ENCODE peak calls at places on chromosome 14, in six cellular contexts. C is trophoblast cell, K is IMR-90, H is H9, I is neuronal stem cell, L is H1. X is an unnamed sample.

GRCh38 chr14:52547526-52547925 is 4.8 kb downstream of the TXNDC16 start:
- DNase-seq in C (no peak), K (no peak), H (no peak), I (no peak), L (no peak), X (no peak)

GRCh38 chr14:84937044-84937443 is 592.9 kb upstream of the FLRT2 start:
- DNase-seq in C (no peak), K (no peak), H (no peak), I (no peak), L (no peak), X (no peak)

GRCh38 chr14:101584049-101584859 is 23.0 kb downstream of the DIO3 start:
- DNase-seq in C (peak), K (no peak), H (no peak), I (no peak), L (no peak), X (no peak)

GRCh38 chr14:50669441-50669986 is 1.4 kb upstream of the SAV1 start:
- DNase-seq in C (no peak), K (no peak), H (no peak), I (peak), L (no peak), X (no peak)

GRCh38 chr14:74637184-74637562 is 25.1 kb upstream of the LTBP2 start:
- DNase-seq in C (no peak), K (no peak), H (no peak), I (no peak), L (no peak), X (no peak)

GRCh38 chr14:55000381-55000780 is 26.5 kb downstream of the WDHD1 start:
- DNase-seq in C (no peak), K (peak), H (no peak), I (no peak), L (no peak), X (no peak)

GRCh38 chr14:52852810-52853521 is 61.6 kb upstream of the GNPNAT1 start:
- DNase-seq in C (peak), K (peak), H (no peak), I (no peak), L (no peak), X (peak)

GRCh38 chr14:24632336-24632735 is 1.7 kb downstream of the GZMB start:
- DNase-seq in C (no peak), K (no peak), H (no peak), I (no peak), L (no peak), X (no peak)

GRCh38 chr14:77243853-77244252 is 27.2 kb downstream of the NGB start:
- DNase-seq in C (no peak), K (no peak), H (no peak), I (no peak), L (no peak), X (no peak)

GRCh38 chr14:102999227-102999895 is 58.0 kb downstream of the CDC42BPB start:
- DNase-seq in C (no peak), K (peak), H (no peak), I (no peak), L (no peak), X (no peak)

GRCh38 chr14:36520601-36521525 is 831 bp upstream of the NKX2-1 start:
- DNase-seq in C (no peak), K (peak), H (peak), I (peak), L (peak), X (peak)

GRCh38 chr14:67650694-67651093 is 23.7 kb downstream of the VTI1B start:
- DNase-seq in C (peak), K (peak), H (no peak), I (no peak), L (no peak), X (peak)

GRCh38 chr14:29892327-29892726 is 35.3 kb downstream of the PRKD1 start:
- DNase-seq in C (no peak), K (peak), H (no peak), I (no peak), L (no peak), X (no peak)

GRCh38 chr14:71354801-71355200 is 447.5 kb downstream of the PCNX1 start:
- DNase-seq in C (no peak), K (peak), H (no peak), I (peak), L (no peak), X (no peak)

GRCh38 chr14:33602396-33602795 is 348.5 kb downstream of the EGLN3 start:
- DNase-seq in C (no peak), K (no peak), H (no peak), I (no peak), L (no peak), X (peak)

GRCh38 chr14:99546230-99546879 is 57.7 kb downstream of the CCDC85C start:
- DNase-seq in C (no peak), K (no peak), H (no peak), I (no peak), L (no peak), X (no peak)

GRCh38 chr14:69901113-69901951 is 22.1 kb downstream of the SMOC1 start:
- DNase-seq in C (no peak), K (peak), H (no peak), I (no peak), L (peak), X (no peak)

GRCh38 chr14:54226103-54226502 is 170.7 kb upstream of the CDKN3 start:
- DNase-seq in C (no peak), K (peak), H (no peak), I (no peak), L (no peak), X (no peak)

GRCh38 chr14:98953544-98954346 is 318.3 kb downstream of the BCL11B start:
- DNase-seq in C (peak), K (no peak), H (peak), I (no peak), L (peak), X (no peak)

GRCh38 chr14:70782361-70782760 is 27.0 kb downstream of the MAP3K9 start:
- DNase-seq in C (peak), K (peak), H (no peak), I (no peak), L (no peak), X (peak)

DNA sequence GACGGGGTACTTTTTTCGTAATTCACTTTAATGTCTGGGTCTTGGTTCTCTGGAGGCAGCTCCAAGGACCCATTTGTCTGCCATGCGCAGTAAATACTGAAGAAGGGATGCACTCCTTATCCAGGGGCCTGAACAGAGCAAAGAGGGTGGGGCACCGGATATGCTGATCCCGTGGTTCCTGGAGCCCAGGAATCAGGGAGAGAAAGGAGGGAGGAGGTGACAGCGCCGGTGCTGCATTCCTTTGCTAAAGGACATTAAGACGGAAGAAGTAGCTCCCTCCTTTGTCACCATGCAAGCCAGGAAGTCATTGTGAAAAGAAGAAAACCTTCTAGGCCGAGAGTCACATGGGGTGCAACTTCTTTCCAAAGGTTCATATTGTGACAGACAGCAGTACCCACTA is 1057.7 kb downstream of the VRK1 start:
- DNase-seq in C (no peak), K (no peak), H (peak), I (no peak), L (no peak), X (no peak)
- H4K91ac ChIP-seq in C (no peak), K (no peak), H (no peak), I (no peak), L (no peak), X (no peak)

DNA sequence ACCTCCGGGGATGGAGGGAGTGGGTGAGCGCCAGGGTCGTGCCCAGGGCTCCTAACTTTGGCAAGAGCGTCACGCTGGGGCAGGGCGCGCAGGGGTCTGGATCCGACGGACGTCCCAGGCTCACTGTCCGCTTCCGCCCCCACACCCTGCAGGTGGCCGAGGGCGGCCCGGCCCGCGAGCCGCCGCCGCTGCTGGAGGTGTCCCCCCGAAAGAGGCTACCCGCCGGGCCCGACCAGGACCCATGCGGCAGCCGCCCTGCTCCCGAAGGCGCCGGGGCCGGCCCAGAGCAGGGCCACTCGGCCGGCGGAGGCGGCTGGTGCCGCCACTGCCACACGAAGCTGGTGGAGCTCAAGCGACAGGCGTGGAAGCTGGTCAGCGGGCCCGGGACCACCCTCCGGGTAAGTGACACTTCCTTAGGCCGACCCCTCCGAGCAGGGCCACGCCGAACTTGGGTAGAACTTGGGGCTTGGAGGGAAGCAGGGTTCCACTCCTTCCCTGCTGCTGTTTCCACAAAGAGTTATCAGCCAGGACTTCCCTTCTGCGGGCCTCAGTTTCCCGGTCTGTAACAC is 588 bp downstream of the KIF26A start:
- DNase-seq in C (peak), K (no peak), H (no peak), I (no peak), L (peak), X (peak)
- H3K23ac ChIP-seq in C (no peak), K (no peak), H (no peak), I (peak), L (no peak), X (no peak)

DNA sequence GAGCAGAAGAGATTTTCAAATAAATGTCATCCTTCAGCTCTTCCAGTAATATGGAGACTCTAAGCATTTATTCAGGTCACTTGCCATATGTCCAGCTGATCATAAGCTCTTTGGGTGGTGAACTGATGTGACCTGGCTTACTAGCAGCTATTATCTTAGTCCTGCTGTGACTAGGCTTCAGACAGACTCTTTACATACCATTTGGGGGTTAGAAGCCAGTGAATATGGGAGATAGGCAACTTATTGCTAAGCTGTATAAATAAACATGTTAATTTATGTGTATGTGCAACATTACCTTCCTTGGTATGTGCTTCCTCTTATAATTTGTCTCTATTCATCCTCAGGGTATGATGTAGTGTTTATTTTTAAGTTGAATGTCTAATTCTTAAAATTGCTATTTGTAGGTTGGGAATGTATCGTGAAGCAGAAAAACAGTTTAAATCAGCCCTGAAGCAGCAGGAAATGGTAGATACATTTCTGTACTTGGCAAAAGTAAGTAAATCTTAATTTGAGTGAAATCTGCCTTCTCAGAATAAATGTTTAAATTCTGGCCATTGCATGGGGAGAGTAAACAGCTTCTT is 32.4 kb downstream of the TTC8 start:
- DNase-seq in C (no peak), K (peak), H (no peak), I (no peak), L (no peak), X (peak)
- H4K91ac ChIP-seq in C (no peak), K (no peak), H (no peak), I (no peak), L (no peak), X (no peak)

GRCh38 chr14:22836301-22837058 is at the start of gene MMP14:
- DNase-seq in C (peak), K (peak), H (peak), I (no peak), L (peak), X (peak)
- H3K23ac ChIP-seq in C (peak), K (peak), H (no peak), I (peak), L (no peak), X (peak)

GRCh38 chr14:64463873-64464272 is 1.4 kb upstream of the AKAP5 start:
- DNase-seq in C (no peak), K (no peak), H (no peak), I (no peak), L (no peak), X (no peak)

GRCh38 chr14:64464695-64465094 is 604 bp upstream of the AKAP5 start:
- DNase-seq in C (no peak), K (no peak), H (peak), I (no peak), L (peak), X (no peak)

GRCh38 chr14:64467131-64467530 is 1.8 kb downstream of the AKAP5 start:
- DNase-seq in C (peak), K (no peak), H (no peak), I (no peak), L (no peak), X (no peak)

GRCh38 chr14:64465208-64465821 is at the start of gene AKAP5:
- DNase-seq in C (peak), K (peak), H (peak), I (peak), L (peak), X (peak)

GRCh38 chr14:64465856-64466554 is 706 bp downstream of the AKAP5 start:
- DNase-seq in C (peak), K (peak), H (peak), I (peak), L (no peak), X (peak)
- H4K91ac ChIP-seq in C (peak), K (no peak), H (no peak), I (no peak), L (no peak), X (no peak)

DNA sequence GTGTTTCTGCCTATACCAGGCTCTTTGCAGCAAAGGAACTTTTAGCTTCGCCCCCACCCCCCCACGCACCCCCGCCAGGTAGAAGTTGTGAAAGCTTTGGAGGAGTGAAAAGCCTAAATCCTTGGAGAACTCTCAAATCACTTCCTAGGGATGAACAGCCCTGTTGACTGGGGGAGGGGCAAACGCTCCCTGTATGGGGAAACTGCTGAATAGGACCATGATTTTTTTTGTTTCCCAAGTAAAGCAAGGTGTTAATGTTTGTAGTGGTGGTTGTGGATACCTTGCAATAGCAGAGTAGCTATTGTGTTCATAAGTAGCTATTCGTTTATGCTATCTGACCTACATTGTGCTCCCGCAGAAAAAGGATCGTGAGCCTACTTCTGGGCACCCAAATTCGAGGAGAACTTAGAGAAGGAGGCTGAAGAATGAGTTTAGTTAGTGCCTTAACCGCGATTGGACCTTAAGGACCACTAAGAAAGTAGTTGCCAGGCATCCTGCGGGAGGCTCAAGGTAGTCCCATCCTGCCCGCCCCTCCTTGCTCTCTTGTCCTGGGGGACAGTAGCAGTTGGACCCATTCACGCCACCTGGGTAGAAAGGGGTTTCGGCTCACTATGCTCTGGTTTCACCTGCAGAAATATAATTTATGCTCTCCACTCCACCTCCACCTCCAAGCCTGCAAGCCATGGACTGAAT is 901 bp upstream of the NFKBIA start:
- DNase-seq in C (no peak), K (no peak), H (no peak), I (no peak), L (no peak), X (no peak)
- H3K23ac ChIP-seq in C (no peak), K (peak), H (no peak), I (no peak), L (no peak), X (no peak)

DNA sequence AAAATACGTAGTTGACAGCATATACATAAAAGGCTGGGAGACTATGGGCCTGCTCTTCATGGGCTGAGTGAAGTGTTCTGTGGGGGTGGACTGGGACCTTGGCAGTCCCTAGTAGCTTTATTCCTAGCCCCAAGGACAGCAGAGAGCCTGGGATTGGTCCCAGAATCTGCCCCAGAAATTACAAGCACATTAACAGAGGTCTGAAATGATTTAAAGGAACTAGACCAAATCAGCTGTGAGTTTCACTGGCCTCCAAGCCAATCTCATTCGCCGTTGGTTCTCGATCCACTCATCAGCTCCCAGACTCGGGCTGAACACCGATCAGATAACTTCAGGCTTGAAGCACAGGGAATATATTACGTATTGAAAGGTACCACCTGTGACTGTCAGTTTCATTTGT is 77.0 kb upstream of the PSMC1 start:
- DNase-seq in C (no peak), K (no peak), H (no peak), I (no peak), L (no peak), X (no peak)
- H4K91ac ChIP-seq in C (no peak), K (no peak), H (no peak), I (no peak), L (no peak), X (no peak)

X was measured in mesenchymal stem cell.